ENCODE peak calls at places on chromosome X, in nine cellular contexts. D is NCI-H1694 treated with DMSO at 0.1 percent for 48 hours; V is nephron progenitor cell; P is stimulated activated CD4-positive, alpha-beta T cell treated with anti-CD3 and anti-CD28 coated beads, Interleukin-12 subunit alpha, Interleukin-12 subunit beta, amount 100 ng/mL, for 4 hours; H is activated naive CD8-positive, alpha-beta T cell treated with anti-CD3 and anti-CD28 coated beads for 36 hours; I is iris pigment epithelial cell; M is WTC11; A is ecto neural progenitor cell; R is H7. S is an unnamed sample.

GRCh38 chrX:116975517-116975916 is 512.7 kb upstream of the CT83 start:
- DNase-seq in D (no peak), V (no peak), P (no peak), H (no peak), I (no peak), M (no peak), A (no peak), R (no peak), S (no peak)

GRCh38 chrX:112784692-112785091 is 55.9 kb downstream of the AMOT start:
- DNase-seq in D (no peak), V (no peak), P (no peak), H (no peak), I (no peak), M (no peak), A (no peak), R (no peak), S (no peak)

GRCh38 chrX:111823068-111823467 is 52.9 kb upstream of the TRPC5OS start:
- DNase-seq in D (peak), V (peak), P (no peak), H (no peak), I (no peak), M (peak), A (peak), R (peak), S (no peak)

GRCh38 chrX:149513713-149514427 is 8.8 kb upstream of the IDS start:
- DNase-seq in D (no peak), V (no peak), P (no peak), H (no peak), I (no peak), M (no peak), A (no peak), R (no peak), S (no peak)

GRCh38 chrX:16250296-16250695 is 83.0 kb downstream of the MAGEB17 start:
- DNase-seq in D (no peak), V (no peak), P (no peak), H (no peak), I (peak), M (no peak), A (no peak), R (no peak), S (no peak)

GRCh38 chrX:106692425-106693075 is 34.0 kb upstream of the RNF128 start:
- DNase-seq in D (no peak), V (no peak), P (no peak), H (no peak), I (no peak), M (no peak), A (no peak), R (no peak), S (no peak)

GRCh38 chrX:16185725-16186136 is 18.4 kb downstream of the MAGEB17 start:
- DNase-seq in D (no peak), V (no peak), P (no peak), H (no peak), I (peak), M (no peak), A (no peak), R (no peak), S (peak)

GRCh38 chrX:40175416-40176255 is 77.9 kb upstream of the BCOR start:
- DNase-seq in D (peak), V (peak), P (peak), H (peak), I (peak), M (peak), A (peak), R (peak), S (peak)

GRCh38 chrX:53128097-53128749 is 34.3 kb downstream of the KANTR start:
- DNase-seq in D (no peak), V (no peak), P (no peak), H (no peak), I (peak), M (no peak), A (no peak), R (no peak), S (peak)

GRCh38 chrX:31091819-31092218 is 20.0 kb upstream of the FTHL17 start:
- DNase-seq in D (no peak), V (no peak), P (no peak), H (no peak), I (no peak), M (no peak), A (no peak), R (no peak), S (no peak)

GRCh38 chrX:130224810-130225209 is 43.9 kb downstream of the ZNF280C start:
- DNase-seq in D (no peak), V (no peak), P (no peak), H (no peak), I (peak), M (no peak), A (no peak), R (no peak), S (peak)

GRCh38 chrX:55908685-55909212 is 191.2 kb downstream of the RRAGB start:
- DNase-seq in D (no peak), V (peak), P (no peak), H (no peak), I (peak), M (peak), A (peak), R (peak), S (no peak)

GRCh38 chrX:31649176-31649575 is 577.3 kb upstream of the FTHL17 start:
- DNase-seq in D (no peak), V (no peak), P (no peak), H (no peak), I (no peak), M (no peak), A (no peak), R (no peak), S (no peak)

GRCh38 chrX:135449637-135450550 is 28.1 kb downstream of the SMIM10L2A start:
- DNase-seq in D (no peak), V (no peak), P (no peak), H (no peak), I (no peak), M (no peak), A (no peak), R (no peak), S (no peak)

GRCh38 chrX:103356023-103356798 is at the start of gene TCEAL9:
- DNase-seq in D (peak), V (peak), P (no peak), H (peak), I (peak), M (peak), A (peak), R (no peak), S (peak)

GRCh38 chrX:136176399-136176825 is 29.1 kb downstream of the FHL1 start:
- DNase-seq in D (no peak), V (no peak), P (no peak), H (no peak), I (peak), M (no peak), A (no peak), R (no peak), S (peak)

GRCh38 chrX:24498181-24498580 is 33.1 kb downstream of the PDK3 start:
- DNase-seq in D (no peak), V (no peak), P (no peak), H (no peak), I (no peak), M (no peak), A (peak), R (no peak), S (no peak)

GRCh38 chrX:14496674-14497073 is 32.7 kb upstream of the GLRA2 start:
- DNase-seq in D (no peak), V (no peak), P (no peak), H (no peak), I (peak), M (no peak), A (no peak), R (no peak), S (no peak)

GRCh38 chrX:72057844-72058243 is 73.9 kb downstream of the RTL5 start:
- DNase-seq in D (no peak), V (no peak), P (no peak), H (no peak), I (no peak), M (no peak), A (no peak), R (no peak), S (no peak)

GRCh38 chrX:53048169-53049126 is at the start of gene GPR173:
- DNase-seq in D (peak), V (peak), P (no peak), H (no peak), I (peak), M (peak), A (peak), R (peak), S (peak)

GRCh38 chrX:31508338-31508737 is 436.5 kb upstream of the FTHL17 start:
- DNase-seq in D (no peak), V (no peak), P (no peak), H (no peak), I (peak), M (no peak), A (no peak), R (no peak), S (peak)

GRCh38 chrX:21659320-21659719 is 1.2 kb upstream of the KLHL34 start:
- DNase-seq in D (no peak), V (no peak), P (no peak), H (no peak), I (no peak), M (no peak), A (no peak), R (no peak), S (no peak)

GRCh38 chrX:33969105-33969504 is 163.0 kb downstream of the FAM47A start:
- DNase-seq in D (no peak), V (no peak), P (no peak), H (no peak), I (no peak), M (no peak), A (no peak), R (no peak), S (no peak)